ENCODE peak calls at places on chromosomes 13 and 19, in four cellular contexts. N, A, Z and Y are unnamed samples.

GRCh38 chr13:77448689-77449088 is 86.8 kb upstream of the SCEL start:
- DNase-seq in N (no peak), A (no peak), Z (no peak), Y (no peak)

GRCh38 chr13:99894835-99895427 is 76.6 kb downstream of the ZIC5 start:
- DNase-seq in Z (no peak), N (no peak), A (no peak), Y (peak; percentile 39)

GRCh38 chr13:26695891-26696311 is 64.7 kb downstream of the GPR12 start:
- DNase-seq in Z (no peak), A (no peak), N (no peak), Y (no peak)

GRCh38 chr19:17424743-17425365 is 5.0 kb downstream of the MVB12A start:
- DNase-seq in Z (no peak), N (no peak), A (no peak), Y (peak; percentile 95)

GRCh38 chr19:46824887-46825730 is 25.5 kb downstream of the AP2S1 start:
- DNase-seq in N (no peak), Z (no peak), A (no peak), Y (no peak)

GRCh38 chr19:9793051-9793591 is 24.6 kb upstream of the ZNF846 start:
- DNase-seq in A (peak; percentile 27), Z (peak; percentile 36), N (peak; percentile 65), Y (no peak)

GRCh38 chr19:38134538-38135149 is 89.4 kb downstream of the DPF1 start:
- DNase-seq in Z (peak; percentile 39), A (no peak), N (peak; percentile 39), Y (peak; percentile 78)

GRCh38 chr13:94079876-94080275 is 399.6 kb downstream of the DCT start:
- DNase-seq in Z (no peak), A (no peak), N (no peak), Y (no peak)

GRCh38 chr19:41937525-41937924 is 9.3 kb upstream of the ERFL start:
- DNase-seq in Z (no peak), A (no peak), N (no peak), Y (no peak)

GRCh38 chr19:41813911-41814310 is 17.5 kb downstream of the CEACAM3 start:
- DNase-seq in A (no peak), N (no peak), Z (no peak), Y (no peak)

GRCh38 chr13:48093588-48093987 is 1.3 kb downstream of the MED4 start:
- DNase-seq in A (no peak), Z (no peak), N (no peak), Y (no peak)

GRCh38 chr13:109856350-109856749 is 70.0 kb upstream of the IRS2 start:
- DNase-seq in A (no peak), Z (no peak), N (no peak), Y (no peak)

GRCh38 chr19:12703056-12703455 is 6.6 kb upstream of the FBXW9 start:
- DNase-seq in A (no peak), Z (peak; percentile 9), N (no peak), Y (peak; percentile 91)

GRCh38 chr13:112545866-112546265 is 42.1 kb downstream of the TUBGCP3 start:
- DNase-seq in A (no peak), Z (peak; percentile 34), N (no peak), Y (no peak)

GRCh38 chr13:98563071-98563470 is 13.8 kb downstream of the STK24 start:
- DNase-seq in A (no peak), Z (no peak), N (no peak), Y (no peak)

GRCh38 chr13:111602874-111603273 is 282.4 kb downstream of the TEX29 start:
- DNase-seq in N (no peak), Z (no peak), A (no peak), Y (no peak)

GRCh38 chr13:114131581-114132418 is 623 bp downstream of the RASA3 start:
- DNase-seq in A (no peak), Z (peak; percentile 43), N (no peak), Y (peak; percentile 64)

GRCh38 chr13:94280357-94280756 is 199.1 kb downstream of the DCT start:
- DNase-seq in A (no peak), N (no peak), Z (no peak), Y (no peak)

GRCh38 chr19:35332817-35333216 is 3.8 kb downstream of the CD22 start:
- DNase-seq in A (no peak), N (no peak), Z (no peak), Y (no peak)

GRCh38 chr19:48568345-48568886 is 16.4 kb downstream of the SULT2B1 start:
- DNase-seq in N (no peak), A (peak; percentile 56), Z (peak; percentile 85), Y (peak; percentile 26)

GRCh38 chr13:28204690-28205443 is 66.5 kb downstream of the PAN3 start:
- DNase-seq in Z (no peak), A (no peak), N (peak; percentile 53), Y (no peak)

GRCh38 chr19:58361900-58362271 is 665 bp downstream of the ZNF497 start:
- DNase-seq in N (peak; percentile 60), A (no peak), Z (no peak), Y (no peak)

GRCh38 chr19:47598407-47599349 is 10.3 kb upstream of the BICRA start:
- DNase-seq in Z (peak; percentile 92), A (no peak), N (no peak), Y (peak; percentile 65)